ENCODE peak calls at places on chromosomes 3 and 15, in nine cellular contexts. T, O, R, U, Q, K, I, X and H are unnamed samples.

GRCh38 chr15:90214553-90215205 is 13.5 kb downstream of the SEMA4B start:
- DNase-seq in T (no peak), O (no peak), R (no peak), U (no peak), Q (no peak), K (no peak), I (no peak), X (no peak), H (no peak)

GRCh38 chr3:105255351-105255750 is 111.4 kb upstream of the ALCAM start:
- DNase-seq in T (peak), O (no peak), R (no peak), U (no peak), Q (no peak), K (no peak), I (no peak), X (no peak), H (no peak)

GRCh38 chr3:190053919-190054672 is 66.6 kb downstream of the P3H2 start:
- DNase-seq in T (peak), O (no peak), R (no peak), U (no peak), Q (no peak), K (peak), I (no peak), X (peak), H (no peak)

GRCh38 chr3:141478139-141478538 is 8.7 kb upstream of the RASA2 start:
- DNase-seq in T (no peak), O (no peak), R (no peak), U (no peak), Q (no peak), K (no peak), I (no peak), X (no peak), H (no peak)

GRCh38 chr3:38150780-38151528 is 12.5 kb downstream of the MYD88 start:
- DNase-seq in T (peak), O (no peak), R (no peak), U (no peak), Q (peak), K (no peak), I (no peak), X (no peak), H (no peak)

GRCh38 chr3:63571682-63572081 is 80.8 kb upstream of the SNTN start:
- DNase-seq in T (no peak), O (no peak), R (no peak), U (no peak), Q (no peak), K (no peak), I (no peak), X (no peak), H (no peak)

GRCh38 chr3:122679467-122680291 is 960 bp upstream of the PARP14 start:
- DNase-seq in T (peak), O (no peak), R (peak), U (no peak), Q (no peak), K (peak), I (peak), X (no peak), H (peak)

GRCh38 chr15:31609243-31609642 is 282.6 kb downstream of the KLF13 start:
- DNase-seq in T (no peak), O (no peak), R (no peak), U (peak), Q (no peak), K (peak), I (no peak), X (no peak), H (no peak)

GRCh38 chr15:51382787-51383186 is 41.3 kb downstream of the GLDN start:
- DNase-seq in T (peak), O (peak), R (no peak), U (peak), Q (no peak), K (peak), I (no peak), X (peak), H (peak)

GRCh38 chr3:186442162-186442561 is 80.1 kb upstream of the DGKG start:
- DNase-seq in T (no peak), O (no peak), R (peak), U (no peak), Q (no peak), K (no peak), I (no peak), X (no peak), H (no peak)

GRCh38 chr15:41489641-41490040 is 4.0 kb upstream of the ITPKA start:
- DNase-seq in T (no peak), O (no peak), R (no peak), U (no peak), Q (no peak), K (no peak), I (no peak), X (no peak), H (no peak)

GRCh38 chr3:126064627-126065258 is 19.2 kb downstream of the SLC41A3 start:
- DNase-seq in T (no peak), O (no peak), R (no peak), U (no peak), Q (no peak), K (no peak), I (no peak), X (no peak), H (no peak)

GRCh38 chr3:45020534-45020933 is 5.6 kb upstream of the CLEC3B start:
- DNase-seq in T (no peak), O (no peak), R (no peak), U (no peak), Q (no peak), K (no peak), I (no peak), X (no peak), H (no peak)

GRCh38 chr15:67125589-67126502 is 60.4 kb downstream of the SMAD3 start:
- DNase-seq in T (peak), O (no peak), R (peak), U (no peak), Q (peak), K (peak), I (no peak), X (peak), H (no peak)

GRCh38 chr3:185734725-185735096 is 90.1 kb downstream of the IGF2BP2 start:
- DNase-seq in T (no peak), O (no peak), R (no peak), U (no peak), Q (no peak), K (no peak), I (no peak), X (no peak), H (no peak)

GRCh38 chr15:40776537-40777141 is 6.9 kb downstream of the C15orf62 start:
- DNase-seq in T (peak), O (no peak), R (peak), U (no peak), Q (no peak), K (no peak), I (no peak), X (no peak), H (no peak)

GRCh38 chr15:37045859-37046318 is 54.5 kb downstream of the MEIS2 start:
- DNase-seq in T (no peak), O (no peak), R (no peak), U (peak), Q (no peak), K (no peak), I (no peak), X (no peak), H (peak)

GRCh38 chr3:171415070-171415469 is 45.1 kb downstream of the TNIK start:
- DNase-seq in T (peak), O (no peak), R (no peak), U (no peak), Q (no peak), K (peak), I (no peak), X (no peak), H (no peak)

GRCh38 chr3:101722394-101723173 is 1.8 kb upstream of the CEP97 start:
- DNase-seq in T (no peak), O (no peak), R (no peak), U (no peak), Q (no peak), K (no peak), I (peak), X (no peak), H (no peak)

GRCh38 chr3:115292131-115292530 is 145.0 kb upstream of the ZBTB20 start:
- DNase-seq in T (no peak), O (no peak), R (no peak), U (no peak), Q (no peak), K (no peak), I (no peak), X (no peak), H (no peak)

GRCh38 chr15:92316586-92317295 is 76.9 kb upstream of the ST8SIA2 start:
- DNase-seq in T (no peak), O (no peak), R (no peak), U (no peak), Q (no peak), K (no peak), I (no peak), X (no peak), H (no peak)

GRCh38 chr15:101328001-101328400 is 33.0 kb upstream of the SNRPA1 start:
- DNase-seq in T (no peak), O (no peak), R (no peak), U (no peak), Q (no peak), K (no peak), I (no peak), X (no peak), H (no peak)

GRCh38 chr15:96064351-96064756 is 266.1 kb upstream of the NR2F2 start:
- DNase-seq in T (peak), O (no peak), R (no peak), U (no peak), Q (no peak), K (peak), I (no peak), X (no peak), H (no peak)

GRCh38 chr15:37789881-37790280 is 144.6 kb upstream of the TMCO5A start:
- DNase-seq in T (peak), O (no peak), R (no peak), U (no peak), Q (no peak), K (peak), I (no peak), X (no peak), H (no peak)

GRCh38 chr3:25775936-25776335 is 7.3 kb downstream of the NGLY1 start:
- DNase-seq in T (no peak), O (no peak), R (no peak), U (no peak), Q (no peak), K (no peak), I (no peak), X (no peak), H (no peak)

GRCh38 chr3:38454179-38454883 is 641 bp downstream of the ACVR2B start:
- DNase-seq in T (no peak), O (peak), R (peak), U (peak), Q (no peak), K (peak), I (peak), X (no peak), H (peak)

GRCh38 chr15:85760531-85761371 is 34.0 kb downstream of the KLHL25 start:
- DNase-seq in T (no peak), O (no peak), R (no peak), U (peak), Q (no peak), K (no peak), I (no peak), X (no peak), H (no peak)

GRCh38 chr15:70559223-70559823 is 204.0 kb downstream of the UACA start:
- DNase-seq in T (peak), O (no peak), R (no peak), U (no peak), Q (no peak), K (peak), I (no peak), X (no peak), H (peak)

GRCh38 chr3:138448631-138449030 is 14.2 kb downstream of the ESYT3 start:
- DNase-seq in T (no peak), O (no peak), R (no peak), U (no peak), Q (no peak), K (no peak), I (no peak), X (no peak), H (no peak)

GRCh38 chr15:62277816-62278394 is 112.8 kb upstream of the C2CD4B start:
- DNase-seq in T (no peak), O (no peak), R (no peak), U (no peak), Q (no peak), K (no peak), I (no peak), X (no peak), H (no peak)
- TF ChIP-seq CTCF in T (no peak), O (no peak), R (no peak), U (no peak), Q (no peak), K (no peak), I (no peak), X (no peak), H (no peak)

DNA sequence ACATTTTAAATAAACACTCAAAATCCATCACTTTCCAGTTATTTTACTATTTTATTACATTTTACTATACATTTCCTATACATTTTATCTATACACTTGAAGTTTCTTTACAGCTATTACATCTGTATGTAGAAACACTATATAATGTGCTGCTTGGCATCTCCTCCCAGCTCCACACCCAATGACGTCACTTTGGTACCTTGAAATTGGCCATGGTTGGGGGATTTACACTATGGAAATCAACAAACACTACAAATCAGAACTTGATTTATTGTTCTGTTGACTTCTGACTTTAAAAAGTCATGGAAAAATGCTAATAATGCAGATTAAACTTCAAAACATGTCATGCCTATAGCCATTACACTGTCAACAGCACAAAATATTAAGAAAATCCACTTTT is 48.9 kb upstream of the STT3B start:
- DNase-seq in T (no peak), O (no peak), R (no peak), U (no peak), Q (no peak), K (no peak), I (no peak), X (no peak), H (no peak)
- TF ChIP-seq CTCF in T (no peak), O (no peak), R (no peak), U (no peak), Q (no peak), K (no peak), I (no peak), X (no peak), H (no peak)

DNA sequence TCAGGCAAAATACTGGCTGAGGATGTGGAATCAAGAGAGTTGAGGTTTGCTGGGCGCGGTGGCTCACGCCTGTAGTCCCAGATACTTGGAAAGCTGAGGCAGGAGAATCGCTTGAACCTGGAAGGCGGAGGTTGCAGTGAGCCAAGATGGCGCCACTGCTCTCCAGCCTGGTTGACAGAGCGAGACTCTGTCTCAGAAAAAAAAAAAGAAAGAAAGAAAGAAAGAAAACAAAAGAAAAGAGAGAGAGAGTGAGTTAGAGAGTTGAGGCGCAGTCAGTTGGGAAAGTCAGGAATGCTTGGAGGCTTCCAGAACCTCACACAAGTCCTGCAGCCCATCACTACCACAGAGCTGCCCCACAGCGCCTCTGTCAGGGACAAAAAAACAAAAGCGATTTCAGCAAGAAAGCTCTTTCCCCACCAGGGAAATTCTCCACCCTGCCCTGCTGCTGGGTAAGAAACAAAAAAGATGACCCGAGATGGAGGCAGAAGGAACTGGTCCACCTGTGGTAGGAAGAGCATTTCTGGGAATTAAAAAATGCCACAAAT is 13.8 kb downstream of the HDC start:
- DNase-seq in T (peak), O (no peak), R (no peak), U (no peak), Q (peak), K (no peak), I (no peak), X (no peak), H (no peak)
- TF ChIP-seq CTCF in T (no peak), O (no peak), R (no peak), U (no peak), Q (no peak), K (peak), I (no peak), X (no peak), H (no peak)

GRCh38 chr3:154040283-154040682 is 80.9 kb upstream of the ARHGEF26 start:
- DNase-seq in T (peak), O (no peak), R (no peak), U (no peak), Q (no peak), K (peak), I (no peak), X (peak), H (no peak)
- TF ChIP-seq CTCF in T (peak), O (peak), R (no peak), U (peak), Q (no peak), K (peak), I (peak), X (peak), H (peak)

GRCh38 chr15:63915209-63915887 is 81.6 kb upstream of the HERC1 start:
- DNase-seq in T (no peak), O (no peak), R (no peak), U (no peak), Q (no peak), K (no peak), I (no peak), X (no peak), H (no peak)

GRCh38 chr15:63913786-63914185 is 80.0 kb upstream of the HERC1 start:
- DNase-seq in T (no peak), O (no peak), R (no peak), U (no peak), Q (no peak), K (no peak), I (no peak), X (no peak), H (no peak)

GRCh38 chr15:63917588-63918316 is 84.0 kb upstream of the HERC1 start:
- DNase-seq in T (no peak), O (no peak), R (no peak), U (no peak), Q (no peak), K (no peak), I (no peak), X (no peak), H (no peak)

GRCh38 chr15:63918317-63918672 is 84.5 kb upstream of the HERC1 start:
- DNase-seq in T (no peak), O (no peak), R (no peak), U (peak), Q (no peak), K (no peak), I (no peak), X (no peak), H (no peak)

DNA sequence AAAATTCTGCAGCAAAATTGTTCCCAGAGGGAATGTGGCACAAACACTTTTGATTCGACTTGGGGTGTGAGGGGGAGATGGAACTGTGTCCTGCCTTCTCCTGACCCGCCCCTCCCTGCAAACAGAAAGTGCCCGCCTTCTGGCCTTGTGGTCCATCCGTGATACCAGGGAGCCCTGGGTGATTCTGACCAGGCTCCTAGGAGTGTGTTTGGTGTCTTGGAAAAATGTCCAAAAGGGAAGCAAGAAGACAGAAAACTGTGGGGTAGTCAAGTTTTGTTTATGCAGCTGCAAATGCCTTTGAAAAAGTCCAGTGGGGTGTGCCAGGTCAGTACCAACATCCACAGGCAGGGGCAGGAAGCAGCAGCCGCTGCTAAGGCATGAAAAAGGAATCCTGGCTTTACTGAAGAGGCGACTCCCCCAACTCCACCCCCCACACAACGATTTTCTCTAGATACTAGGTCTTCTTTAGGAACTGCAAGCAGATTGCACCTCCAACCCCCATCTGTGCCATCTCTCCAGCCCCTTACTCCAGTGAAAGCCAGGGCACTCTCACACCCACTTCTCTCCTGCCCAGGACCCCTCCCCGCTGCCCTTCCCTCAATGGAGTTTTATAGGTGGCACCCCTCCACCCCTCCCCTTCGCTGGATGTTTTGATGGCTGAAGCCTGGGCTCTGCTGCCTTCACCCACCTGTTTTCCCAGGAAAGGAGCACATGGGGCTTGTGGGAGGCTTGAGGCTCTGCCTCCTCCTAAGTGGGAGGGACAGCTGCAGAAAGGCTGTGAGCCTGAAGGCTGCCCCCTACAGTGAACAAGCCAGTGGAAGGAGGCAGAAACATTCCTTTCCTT is 82.4 kb upstream of the HERC1 start:
- DNase-seq in T (peak), O (no peak), R (no peak), U (peak), Q (no peak), K (peak), I (no peak), X (no peak), H (peak)
- TF ChIP-seq CTCF in T (peak), O (peak), R (no peak), U (no peak), Q (no peak), K (peak), I (peak), X (peak), H (peak)

DNA sequence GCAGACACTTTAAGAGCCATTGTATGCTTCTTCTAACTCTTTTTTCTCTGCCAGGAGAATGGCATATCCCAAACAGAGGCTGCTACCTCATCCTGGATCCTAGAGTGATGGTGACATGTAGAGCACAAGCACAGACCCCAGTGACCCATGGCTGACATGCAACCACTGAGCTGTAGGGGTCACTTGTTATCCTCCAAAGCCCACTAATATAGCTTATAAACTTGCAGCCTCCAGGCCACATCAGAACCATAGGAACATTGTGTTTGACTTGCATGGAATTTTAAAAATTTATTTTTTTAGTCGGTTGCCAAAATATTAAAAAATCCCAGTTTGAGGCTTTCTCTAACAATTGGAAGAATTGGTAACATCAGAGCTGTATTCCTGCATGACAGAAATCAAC is 283.0 kb upstream of the WNT5A start:
- DNase-seq in T (no peak), O (no peak), R (no peak), U (no peak), Q (no peak), K (no peak), I (no peak), X (no peak), H (no peak)
- TF ChIP-seq CTCF in T (no peak), O (no peak), R (no peak), U (no peak), Q (no peak), K (no peak), I (no peak), X (no peak), H (no peak)

DNA sequence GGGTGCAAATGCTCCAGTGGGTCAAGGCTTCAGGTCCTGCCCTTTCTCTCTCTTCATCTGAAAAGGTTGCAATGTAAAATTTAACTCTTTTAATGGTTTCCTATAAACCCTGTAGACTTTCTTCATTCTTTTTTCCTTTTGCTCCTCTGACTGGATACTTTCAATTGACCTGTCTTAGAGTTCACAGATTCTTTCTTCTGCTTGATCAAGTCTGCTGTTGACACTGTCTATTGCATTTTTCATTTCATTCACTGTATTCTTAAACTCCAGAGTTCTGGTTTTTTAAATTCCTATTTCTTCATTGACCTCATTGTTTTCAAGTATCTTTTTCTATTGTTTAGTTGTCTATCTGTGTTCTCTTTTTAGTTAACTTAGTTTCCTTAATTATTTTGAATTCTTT is 82.1 kb downstream of the FAM227B start:
- DNase-seq in T (no peak), O (no peak), R (no peak), U (no peak), Q (no peak), K (no peak), I (no peak), X (no peak), H (no peak)
- TF ChIP-seq CTCF in T (no peak), O (no peak), R (no peak), U (no peak), Q (no peak), K (no peak), I (no peak), X (no peak), H (no peak)